ENCODE peak calls at places on chromosomes 13 and 19, in nine cellular contexts. Y is heart left ventricle, K is endodermal cell, O is AG09309, C is bronchial epithelial cell, B is AG04450, Z is osteoblast, S is tibial nerve, R is left lung. H is an unnamed sample.

GRCh38 chr19:15379996-15380647 is 535 bp upstream of the AKAP8 start:
- DNase-seq in Y (no peak), K (peak), O (no peak), C (peak), B (no peak), Z (peak), S (no peak), R (no peak), H (peak)

GRCh38 chr13:27006519-27007161 is 165.0 kb downstream of the USP12 start:
- DNase-seq in Y (no peak), K (peak), O (no peak), C (no peak), B (no peak), Z (peak), S (no peak), R (peak), H (peak)

GRCh38 chr13:39565036-39565949 is 37.7 kb downstream of the LHFPL6 start:
- DNase-seq in Y (no peak), K (peak), O (peak), C (peak), B (peak), Z (peak), S (no peak), R (no peak), H (peak)

GRCh38 chr13:40026174-40026585 is 370.7 kb downstream of the COG6 start:
- DNase-seq in Y (no peak), K (no peak), O (no peak), C (no peak), B (no peak), Z (no peak), S (no peak), R (no peak), H (no peak)

GRCh38 chr13:111040821-111041220 is 74.3 kb upstream of the ARHGEF7 start:
- DNase-seq in Y (no peak), K (no peak), O (no peak), C (no peak), B (no peak), Z (no peak), S (no peak), R (no peak), H (no peak)

GRCh38 chr13:29849071-29849541 is 1.3 kb downstream of the UBL3 start:
- DNase-seq in Y (peak), K (peak), O (no peak), C (peak), B (no peak), Z (peak), S (no peak), R (no peak), H (peak)

GRCh38 chr19:49999371-50000010 is 25.7 kb downstream of the VRK3 start:
- DNase-seq in Y (no peak), K (no peak), O (no peak), C (no peak), B (no peak), Z (peak), S (no peak), R (no peak), H (no peak)

GRCh38 chr19:1167687-1168561 is 6.1 kb downstream of the SBNO2 start:
- DNase-seq in Y (no peak), K (no peak), O (no peak), C (no peak), B (no peak), Z (no peak), S (no peak), R (peak), H (no peak)

GRCh38 chr13:62633448-62633847 is 1217.8 kb upstream of the PCDH20 start:
- DNase-seq in Y (no peak), K (no peak), O (no peak), C (no peak), B (no peak), Z (no peak), S (no peak), R (no peak), H (no peak)

GRCh38 chr19:37505958-37506386 is 767 bp upstream of the ZNF793 start:
- DNase-seq in Y (no peak), K (no peak), O (no peak), C (no peak), B (no peak), Z (no peak), S (no peak), R (no peak), H (no peak)

GRCh38 chr13:106213028-106213427 is 322.4 kb downstream of the EFNB2 start:
- DNase-seq in Y (no peak), K (no peak), O (no peak), C (no peak), B (no peak), Z (peak), S (no peak), R (no peak), H (no peak)

GRCh38 chr19:16540948-16541347 is 1.3 kb downstream of the CHERP start:
- DNase-seq in Y (no peak), K (no peak), O (no peak), C (no peak), B (no peak), Z (no peak), S (no peak), R (peak), H (no peak)

GRCh38 chr19:12364391-12365093 is 941 bp downstream of the ZNF442 start:
- DNase-seq in Y (no peak), K (no peak), O (no peak), C (no peak), B (no peak), Z (peak), S (no peak), R (no peak), H (peak)

GRCh38 chr19:11418518-11419506 is at the start of gene RGL3:
- DNase-seq in Y (peak), K (peak), O (no peak), C (no peak), B (no peak), Z (peak), S (no peak), R (peak), H (no peak)

GRCh38 chr13:32824671-32825070 is 191.6 kb upstream of the KL start:
- DNase-seq in Y (no peak), K (peak), O (peak), C (peak), B (peak), Z (peak), S (no peak), R (no peak), H (peak)

GRCh38 chr13:106649495-106649894 is 81.6 kb upstream of the ARGLU1 start:
- DNase-seq in Y (no peak), K (no peak), O (no peak), C (peak), B (no peak), Z (peak), S (no peak), R (no peak), H (peak)

GRCh38 chr19:1807695-1808394 is 4.2 kb downstream of the ATP8B3 start:
- DNase-seq in Y (no peak), K (no peak), O (no peak), C (no peak), B (no peak), Z (no peak), S (no peak), R (peak), H (no peak)

GRCh38 chr13:73000027-73000674 is 58.7 kb upstream of the KLF5 start:
- DNase-seq in Y (no peak), K (no peak), O (no peak), C (peak), B (no peak), Z (peak), S (no peak), R (no peak), H (peak)

GRCh38 chr19:36046443-36047050 is 7.5 kb downstream of the THAP8 start:
- DNase-seq in Y (no peak), K (no peak), O (no peak), C (no peak), B (no peak), Z (no peak), S (no peak), R (no peak), H (peak)

GRCh38 chr19:35166100-35167063 is 11.8 kb downstream of the FXYD5 start:
- DNase-seq in Y (no peak), K (no peak), O (no peak), C (peak), B (no peak), Z (peak), S (no peak), R (no peak), H (no peak)

GRCh38 chr19:23440791-23441190 is 45.5 kb upstream of the ZNF91 start:
- DNase-seq in Y (no peak), K (peak), O (no peak), C (no peak), B (no peak), Z (no peak), S (no peak), R (no peak), H (no peak)

GRCh38 chr19:2495130-2495641 is 19.3 kb downstream of the GADD45B start:
- DNase-seq in Y (peak), K (peak), O (no peak), C (peak), B (no peak), Z (peak), S (peak), R (peak), H (peak)

GRCh38 chr19:42313096-42313839 is at the start of gene TMEM145:
- DNase-seq in Y (no peak), K (peak), O (no peak), C (no peak), B (no peak), Z (peak), S (no peak), R (no peak), H (peak)

GRCh38 chr13:81194362-81194761 is 853.4 kb upstream of the SPRY2 start:
- DNase-seq in Y (no peak), K (no peak), O (no peak), C (no peak), B (no peak), Z (no peak), S (no peak), R (no peak), H (no peak)

GRCh38 chr13:27372896-27373295 is 51.5 kb upstream of the GTF3A start:
- DNase-seq in Y (no peak), K (no peak), O (no peak), C (no peak), B (no peak), Z (no peak), S (no peak), R (no peak), H (no peak)

GRCh38 chr13:27353166-27353583 is 71.2 kb upstream of the GTF3A start:
- DNase-seq in Y (no peak), K (no peak), O (no peak), C (peak), B (peak), Z (peak), S (no peak), R (no peak), H (peak)

GRCh38 chr13:83214452-83214851 is 667.8 kb downstream of the SLITRK1 start:
- DNase-seq in Y (no peak), K (no peak), O (no peak), C (no peak), B (no peak), Z (no peak), S (no peak), R (no peak), H (no peak)

GRCh38 chr13:102721800-102722231 is 27.0 kb upstream of the METTL21C start:
- DNase-seq in Y (no peak), K (no peak), O (no peak), C (peak), B (no peak), Z (peak), S (no peak), R (no peak), H (peak)

GRCh38 chr13:29369060-29369743 is 226.3 kb downstream of the SLC7A1 start:
- DNase-seq in Y (no peak), K (peak), O (no peak), C (peak), B (no peak), Z (peak), S (no peak), R (no peak), H (peak)

GRCh38 chr13:88429862-88430261 is 758.7 kb downstream of the SLITRK5 start:
- DNase-seq in Y (no peak), K (no peak), O (no peak), C (no peak), B (no peak), Z (no peak), S (no peak), R (no peak), H (no peak)

GRCh38 chr19:44602071-44602470 is 11.3 kb upstream of the IGSF23 start:
- DNase-seq in Y (no peak), K (no peak), O (no peak), C (peak), B (no peak), Z (no peak), S (no peak), R (no peak), H (no peak)

GRCh38 chr19:18590273-18591272 is 2.0 kb downstream of the REX1BD start:
- DNase-seq in Y (no peak), K (peak), O (no peak), C (peak), B (no peak), Z (peak), S (peak), R (peak), H (peak)

GRCh38 chr13:82560889-82561288 is 1321.4 kb downstream of the SLITRK1 start:
- DNase-seq in Y (no peak), K (no peak), O (no peak), C (no peak), B (no peak), Z (no peak), S (no peak), R (no peak), H (no peak)

GRCh38 chr19:48203227-48203793 is 32.8 kb downstream of the ZSWIM9 start:
- DNase-seq in Y (no peak), K (no peak), O (no peak), C (no peak), B (no peak), Z (no peak), S (no peak), R (no peak), H (no peak)

GRCh38 chr13:74026753-74027152 is 107.5 kb downstream of the KLF12 start:
- DNase-seq in Y (no peak), K (peak), O (no peak), C (peak), B (no peak), Z (no peak), S (no peak), R (no peak), H (no peak)

GRCh38 chr19:55487884-55488687 is at the start of gene SSC5D:
- DNase-seq in Y (no peak), K (peak), O (no peak), C (no peak), B (no peak), Z (peak), S (no peak), R (peak), H (peak)

GRCh38 chr19:41531438-41532311 is 44.3 kb upstream of the CEACAM21 start:
- DNase-seq in Y (peak), K (no peak), O (no peak), C (peak), B (no peak), Z (peak), S (peak), R (peak), H (peak)

GRCh38 chr13:50805805-50806204 is 37.7 kb downstream of the DLEU7 start:
- DNase-seq in Y (no peak), K (no peak), O (no peak), C (peak), B (no peak), Z (peak), S (no peak), R (no peak), H (peak)
- TF ChIP-seq CTCF in Y (peak), K (peak), O (peak), C (no peak), B (no peak), Z (peak), S (no peak), R (no peak), H (peak)

GRCh38 chr19:29206453-29206852 is 6.5 kb downstream of the UQCRFS1 start:
- DNase-seq in Y (no peak), K (no peak), O (no peak), C (no peak), B (no peak), Z (no peak), S (no peak), R (no peak), H (no peak)

GRCh38 chr19:29202281-29202680 is 10.7 kb downstream of the UQCRFS1 start:
- DNase-seq in Y (no peak), K (no peak), O (no peak), C (no peak), B (no peak), Z (no peak), S (no peak), R (no peak), H (no peak)

GRCh38 chr19:29201849-29202248 is 11.1 kb downstream of the UQCRFS1 start:
- DNase-seq in Y (no peak), K (no peak), O (no peak), C (no peak), B (no peak), Z (no peak), S (no peak), R (no peak), H (no peak)
- TF ChIP-seq CTCF in Y (no peak), K (peak), O (no peak), C (no peak), B (no peak), Z (no peak), S (no peak), R (no peak), H (no peak)

DNA sequence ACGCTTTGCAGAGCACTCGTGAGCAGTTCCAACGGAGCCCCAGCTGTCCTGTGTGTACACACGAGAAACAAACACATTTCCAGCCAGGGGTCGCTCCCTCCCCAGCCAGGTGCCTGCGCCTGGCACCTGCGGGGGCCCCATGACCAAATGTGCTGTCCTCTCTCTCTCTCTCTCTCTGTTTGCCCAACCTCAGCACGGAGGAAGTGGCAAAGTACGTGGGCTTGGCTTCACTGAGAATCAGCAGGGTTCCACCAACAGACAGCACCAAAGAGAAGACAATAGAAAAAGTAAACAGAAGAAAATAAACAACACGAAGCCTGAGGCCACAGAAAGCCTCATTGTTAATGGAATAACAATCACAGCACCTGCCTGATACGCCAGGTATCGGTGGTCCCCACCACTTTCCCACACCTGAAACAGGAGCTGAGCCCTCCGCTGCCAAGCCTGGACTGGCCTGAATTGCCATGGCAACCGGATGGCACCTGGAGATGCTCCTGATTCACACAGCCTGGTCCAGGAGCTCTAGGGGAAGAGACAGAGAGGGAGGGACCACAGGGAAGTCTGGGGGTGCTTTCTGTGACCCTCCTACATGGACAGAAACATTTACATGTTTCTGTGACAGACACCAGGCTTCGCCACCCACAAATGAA is 103.9 kb upstream of the CACNA1A start:
- DNase-seq in Y (no peak), K (peak), O (no peak), C (no peak), B (no peak), Z (no peak), S (no peak), R (no peak), H (no peak)
- TF ChIP-seq CTCF in Y (no peak), K (no peak), O (no peak), C (no peak), B (no peak), Z (no peak), S (no peak), R (no peak), H (no peak)

DNA sequence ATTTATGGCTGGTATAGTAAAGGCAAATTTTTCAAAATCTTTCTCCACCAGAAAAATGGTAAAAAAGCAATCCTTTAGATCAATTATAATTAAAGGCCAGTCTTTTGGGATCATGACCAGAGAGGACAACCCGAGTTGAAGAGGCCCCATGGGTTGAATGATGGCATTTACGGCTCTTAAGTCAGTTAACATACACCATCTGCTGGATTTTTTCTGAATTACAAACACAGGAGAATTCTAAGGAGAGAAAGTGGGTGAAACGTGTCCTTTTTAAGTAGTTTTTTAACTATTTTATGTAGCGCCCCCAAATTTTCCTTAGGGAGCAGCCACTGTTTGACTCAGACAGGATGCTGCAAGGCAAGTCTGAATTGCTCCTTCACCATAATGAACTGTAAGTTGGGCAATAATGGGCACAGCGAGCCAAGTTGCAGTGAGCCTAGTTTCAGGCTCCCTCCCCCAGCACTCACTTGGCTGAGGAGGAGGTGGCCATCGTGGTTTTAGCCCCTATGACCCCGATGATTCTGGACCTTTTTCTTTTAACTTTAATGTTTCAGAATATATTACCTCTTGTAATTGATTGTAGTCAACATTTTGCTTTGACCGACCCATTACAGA is 13.6 kb upstream of the ZNF611 start:
- DNase-seq in Y (no peak), K (no peak), O (no peak), C (peak), B (no peak), Z (no peak), S (no peak), R (no peak), H (peak)
- TF ChIP-seq CTCF in Y (peak), K (peak), O (peak), C (peak), B (peak), Z (peak), S (no peak), R (peak), H (peak)

GRCh38 chr13:44989071-44989889 is at the start of the genes GPALPP1 and NUFIP1:
- DNase-seq in Y (peak), K (peak), O (peak), C (peak), B (peak), Z (peak), S (peak), R (peak), H (peak)
- TF ChIP-seq CTCF in Y (no peak), K (peak), O (peak), C (peak), B (peak), Z (no peak), S (no peak), R (no peak), H (peak)

GRCh38 chr13:43894438-43894837 is 14.7 kb downstream of the LACC1 start:
- DNase-seq in Y (no peak), K (no peak), O (no peak), C (no peak), B (no peak), Z (no peak), S (no peak), R (no peak), H (no peak)
- TF ChIP-seq CTCF in Y (peak), K (peak), O (no peak), C (no peak), B (peak), Z (peak), S (no peak), R (no peak), H (peak)

DNA sequence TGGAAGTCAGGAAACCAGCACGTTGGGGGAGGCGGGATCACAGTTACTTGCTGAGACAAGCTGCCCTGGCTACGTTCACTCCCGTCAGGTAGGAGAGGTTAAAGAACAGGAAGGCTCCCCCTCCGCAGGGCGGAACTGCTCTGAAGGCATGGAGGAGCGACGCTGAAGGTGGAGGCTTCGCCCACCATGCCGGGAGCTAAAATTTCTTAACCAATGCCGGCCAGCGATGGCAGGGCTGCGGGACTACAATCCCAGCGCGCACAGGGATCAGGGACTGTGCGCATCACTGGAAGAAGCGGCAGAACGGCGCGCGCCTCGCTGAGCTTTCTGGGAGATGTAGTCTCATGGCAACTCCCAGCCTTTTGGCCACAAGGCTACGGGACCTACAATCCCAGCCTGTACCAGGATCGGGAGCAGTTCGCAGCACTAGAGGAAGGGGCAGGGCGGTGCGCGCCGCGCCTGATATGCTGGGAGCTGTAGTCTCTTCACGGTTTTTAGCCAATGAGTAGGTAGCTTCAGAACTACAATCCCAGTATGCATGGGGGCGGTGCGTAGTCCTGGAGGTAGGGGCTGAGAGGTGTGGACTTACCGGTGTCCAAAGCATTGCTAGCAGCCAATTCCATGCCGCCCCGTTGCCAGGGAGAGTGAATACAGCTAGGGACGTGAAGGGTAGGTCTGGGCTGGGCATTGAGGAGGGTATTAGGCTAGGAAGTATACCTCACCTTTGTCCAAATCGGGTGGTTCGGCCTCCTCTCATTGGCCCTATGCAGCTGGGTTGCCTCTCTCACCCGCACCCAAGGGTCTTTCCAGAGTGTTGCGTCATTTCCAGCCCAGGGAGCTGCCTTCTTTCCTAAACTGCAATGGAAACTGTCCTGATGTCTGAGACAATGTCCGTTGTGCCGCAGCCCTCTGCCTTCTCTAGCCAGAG is 12.8 kb upstream of the ZNF682 start:
- DNase-seq in Y (peak), K (peak), O (peak), C (peak), B (peak), Z (peak), S (peak), R (peak), H (peak)
- TF ChIP-seq CTCF in Y (peak), K (peak), O (peak), C (no peak), B (no peak), Z (no peak), S (no peak), R (no peak), H (no peak)

H was measured in AG10803.